ENCODE peak calls at places on chromosomes 4 and X, in five cellular contexts. W is astrocyte of the spinal cord, S is iPS-NIHi11, Y is tibial artery, B is NCI-H2107. G is an unnamed sample.
A peak's percentile ranks its signal among the peaks of the same experiment; 100 is the strongest.

GRCh38 chr4:74042681-74043080 is 4.2 kb upstream of the CXCL3 start:
- DNase-seq in Y (no peak), B (no peak), S (peak; percentile 21), W (no peak), G (no peak)

GRCh38 chr4:76543378-76543777 is 108.3 kb downstream of the SHROOM3 start:
- DNase-seq in S (no peak), W (no peak), B (no peak), Y (no peak), G (no peak)

GRCh38 chr4:146222313-146222712 is 8.0 kb downstream of the REELD1 start:
- DNase-seq in W (peak; percentile 42), B (no peak), S (no peak), Y (no peak), G (no peak)

GRCh38 chr4:47462799-47463234 is 685 bp downstream of the COMMD8 start:
- DNase-seq in W (no peak), B (no peak), S (no peak), Y (no peak), G (no peak)

GRCh38 chr4:77922158-77923094 is 59.8 kb downstream of the MRPL1 start:
- DNase-seq in B (no peak), S (no peak), W (peak; percentile 45), Y (no peak), G (no peak)

GRCh38 chr4:34323549-34324325 is 1920.6 kb downstream of the ARAP2 start:
- DNase-seq in B (no peak), Y (no peak), S (no peak), W (peak; percentile 9), G (no peak)

GRCh38 chr4:128141866-128142265 is 80.8 kb downstream of the LARP1B start:
- DNase-seq in B (no peak), S (no peak), W (no peak), Y (no peak), G (no peak)

GRCh38 chr4:140090215-140090731 is 63.7 kb downstream of the MAML3 start:
- DNase-seq in B (no peak), W (peak; percentile 73), S (no peak), Y (no peak), G (no peak)

GRCh38 chrX:39477438-39478120 is 620.2 kb downstream of the BCOR start:
- DNase-seq in B (no peak), W (peak; percentile 5), Y (no peak), S (peak; percentile 62), G (no peak)

GRCh38 chr4:140952709-140953108 is 180.6 kb downstream of the RNF150 start:
- DNase-seq in S (no peak), W (no peak), B (no peak), Y (no peak), G (no peak)

GRCh38 chr4:147924604-147925412 is 192.9 kb downstream of the ARHGAP10 start:
- DNase-seq in S (peak; percentile 71), W (peak; percentile 44), Y (no peak), B (no peak), G (no peak)

GRCh38 chrX:3345281-3346081 is 971 bp downstream of the MXRA5 start:
- DNase-seq in S (peak; percentile 35), Y (peak; percentile 65), B (no peak), W (peak; percentile 57), G (no peak)

GRCh38 chr4:109729155-109729562 is 711 bp downstream of the PLA2G12A start:
- DNase-seq in S (peak; percentile 16), W (peak; percentile 22), B (no peak), Y (no peak), G (no peak)

G was measured in DMS79.